ENCODE peak calls at places on chromosomes 13 and 19, in six cellular contexts. J is cortex of kidney, Z is endodermal cell, R is tibial artery, C is C1 segment of cervical spinal cord, K is testis. L is an unnamed sample.

GRCh38 chr13:90797335-90797734 is 550.2 kb upstream of the MIR17HG start:
- DNase-seq in R (no peak), C (no peak), K (no peak), Z (no peak), J (no peak), L (no peak)

GRCh38 chr13:75481176-75482069 is 546 bp downstream of the TBC1D4 start:
- DNase-seq in K (peak), C (no peak), R (no peak), Z (peak), J (no peak), L (no peak)

GRCh38 chr13:87669379-87669978 is 1.7 kb upstream of the SLITRK5 start:
- DNase-seq in R (no peak), K (no peak), Z (peak), J (no peak), C (no peak), L (no peak)

GRCh38 chr19:14363203-14364097 is 17.8 kb upstream of the ADGRE5 start:
- DNase-seq in Z (peak), J (no peak), C (no peak), K (peak), R (peak), L (no peak)

GRCh38 chr13:41985788-41986508 is 25.0 kb upstream of the VWA8 start:
- DNase-seq in K (no peak), R (no peak), C (no peak), Z (no peak), J (no peak), L (no peak)

GRCh38 chr13:98585398-98585754 is 8.5 kb upstream of the STK24 start:
- DNase-seq in Z (no peak), C (no peak), J (no peak), K (no peak), R (no peak), L (no peak)

GRCh38 chr13:72983085-72983768 is 75.6 kb upstream of the KLF5 start:
- DNase-seq in R (no peak), C (no peak), J (no peak), Z (no peak), K (no peak), L (no peak)

GRCh38 chr13:31962661-31963345 is 68.8 kb upstream of the FRY start:
- DNase-seq in K (no peak), R (no peak), J (no peak), Z (no peak), C (no peak), L (no peak)

GRCh38 chr19:33828266-33829075 is 31.8 kb downstream of the KCTD15 start:
- DNase-seq in Z (peak), R (no peak), K (no peak), C (no peak), J (no peak), L (no peak)

GRCh38 chr13:37010424-37010823 is 9.8 kb downstream of the EXOSC8 start:
- DNase-seq in J (no peak), C (no peak), R (no peak), Z (no peak), K (no peak), L (no peak)

GRCh38 chr19:47729799-47730520 is 15.4 kb upstream of the NOP53 start:
- DNase-seq in C (no peak), Z (peak), J (no peak), R (peak), K (peak), L (no peak)

GRCh38 chr13:41520699-41521630 is 63.6 kb downstream of the RGCC start:
- DNase-seq in R (no peak), Z (no peak), K (no peak), C (no peak), J (no peak), L (no peak)

GRCh38 chr19:14127929-14128509 is 8.4 kb downstream of the ASF1B start:
- DNase-seq in R (no peak), J (no peak), K (no peak), Z (no peak), C (no peak), L (no peak)

GRCh38 chr13:95035311-95036109 is 265.7 kb downstream of the ABCC4 start:
- DNase-seq in K (no peak), R (no peak), Z (no peak), J (no peak), C (no peak), L (no peak)

GRCh38 chr13:28611654-28612131 is 47.2 kb upstream of the POMP start:
- DNase-seq in R (no peak), J (no peak), Z (no peak), K (no peak), C (no peak), L (no peak)

GRCh38 chr19:50167314-50167721 is 4.2 kb upstream of the IZUMO2 start:
- DNase-seq in K (no peak), C (no peak), R (no peak), Z (no peak), J (no peak), L (no peak)

GRCh38 chr13:36130542-36131214 is 504 bp downstream of the DCLK1 start:
- DNase-seq in C (no peak), Z (peak), K (peak), R (peak), J (no peak), L (no peak)

GRCh38 chr19:3366104-3366760 is at the start of gene NFIC:
- DNase-seq in C (peak), J (no peak), Z (peak), K (peak), R (peak), L (no peak)

GRCh38 chr13:109941951-109942350 is 155.6 kb upstream of the IRS2 start:
- DNase-seq in Z (no peak), R (no peak), C (no peak), K (no peak), J (no peak), L (no peak)